ENCODE peak calls at places on chromosome 20, in nine cellular contexts. Z, N, M, H, C, W, A, F and O are unnamed samples.

GRCh38 chr20:5008743-5009142 is 7.4 kb upstream of the SLC23A2 start:
- DNase-seq in H (no peak), C (no peak), A (peak; percentile 80), F (no peak), Z (no peak), W (no peak), M (no peak), N (no peak), O (no peak)

GRCh38 chr20:17646901-17647301 is 35.1 kb downstream of the RRBP1 start:
- DNase-seq in M (no peak), F (no peak), A (no peak), C (no peak), H (no peak), N (peak; percentile 35), W (no peak), Z (peak; percentile 33), O (no peak)

GRCh38 chr20:23291575-23292240 is 58.9 kb upstream of the NXT1 start:
- DNase-seq in A (no peak), Z (no peak), C (no peak), W (no peak), H (no peak), F (no peak), N (no peak), M (no peak), O (peak; percentile 19)

GRCh38 chr20:34052414-34052813 is 58.7 kb downstream of the RALY start:
- DNase-seq in W (no peak), H (no peak), F (no peak), A (no peak), C (no peak), M (peak; percentile 38), N (no peak), Z (no peak), O (no peak)

GRCh38 chr20:15784020-15784419 is 789.2 kb downstream of the KIF16B start:
- DNase-seq in H (no peak), W (no peak), A (no peak), M (no peak), C (no peak), Z (no peak), F (no peak), N (no peak), O (no peak)

GRCh38 chr20:2246081-2246491 is 49.7 kb upstream of the TGM3 start:
- DNase-seq in N (no peak), C (no peak), A (no peak), Z (peak; percentile 63), M (peak; percentile 69), F (no peak), H (no peak), W (no peak), O (no peak)

GRCh38 chr20:610130-611046 is at the start of gene TCF15:
- DNase-seq in A (peak; percentile 4), M (peak; percentile 29), H (no peak), C (no peak), N (no peak), F (peak; percentile 8), W (no peak), Z (peak; percentile 87), O (no peak)

GRCh38 chr20:5745416-5745968 is 4.7 kb upstream of the SHLD1 start:
- DNase-seq in F (no peak), W (no peak), Z (no peak), A (no peak), N (no peak), C (no peak), M (no peak), H (no peak), O (no peak)

GRCh38 chr20:51156796-51157119 is 133.9 kb upstream of the KCNG1 start:
- DNase-seq in A (no peak), C (no peak), N (no peak), Z (peak; percentile 15), M (no peak), F (no peak), W (no peak), H (no peak), O (no peak)

GRCh38 chr20:1862665-1863059 is 32.5 kb upstream of the SIRPA start:
- DNase-seq in Z (no peak), M (no peak), W (no peak), A (no peak), F (no peak), C (no peak), H (no peak), N (no peak), O (no peak)

GRCh38 chr20:32031007-32031958 is 20.8 kb upstream of the HCK start:
- DNase-seq in F (peak; percentile 84), C (peak; percentile 34), M (peak; percentile 88), W (peak; percentile 39), Z (peak; percentile 98), N (peak; percentile 66), H (peak; percentile 37), A (peak; percentile 66), O (peak; percentile 74)

GRCh38 chr20:39800111-39800510 is 838.0 kb downstream of the DHX35 start:
- DNase-seq in F (no peak), H (peak; percentile 29), N (no peak), M (peak; percentile 44), C (no peak), A (peak; percentile 89), W (no peak), Z (no peak), O (no peak)

GRCh38 chr20:61127311-61128044 is 124.6 kb upstream of the CDH4 start:
- DNase-seq in M (peak; percentile 84), H (peak; percentile 16), W (peak; percentile 73), C (no peak), N (no peak), Z (no peak), A (peak; percentile 74), F (no peak), O (no peak)

GRCh38 chr20:17538517-17539170 is 7.5 kb upstream of the BFSP1 start:
- DNase-seq in W (no peak), F (no peak), N (no peak), Z (no peak), H (no peak), C (no peak), M (no peak), A (no peak), O (no peak)

DNA sequence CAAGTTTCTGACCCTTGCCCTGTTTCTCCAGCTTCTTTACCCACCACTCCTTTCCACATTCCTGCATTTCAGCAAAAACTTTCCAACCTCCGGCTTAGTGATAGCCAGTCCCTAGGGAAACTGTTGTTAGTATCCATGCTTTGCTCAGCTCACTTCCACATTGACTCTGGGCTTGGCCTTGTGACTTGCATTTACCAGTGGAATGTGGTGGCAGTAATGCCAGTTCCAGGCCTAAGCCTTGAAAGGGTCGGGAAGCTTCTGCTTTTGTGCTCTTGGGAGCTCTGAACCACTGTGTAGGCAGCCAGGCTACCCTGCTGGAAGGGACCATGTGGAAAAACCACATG is 14.7 kb upstream of the KCNB1 start:
- DNase-seq in Z (no peak), N (no peak), M (no peak), A (no peak), F (no peak), W (no peak), H (no peak), C (no peak), O (no peak)
- H3K4me3 ChIP-seq in Z (no peak overlapping the region), N (no peak overlapping the region), M (no peak overlapping the region), A (no peak overlapping the region), F (no peak overlapping the region), W (no peak overlapping the region), H (no peak overlapping the region), C (no peak overlapping the region), O (no peak overlapping the region)

GRCh38 chr20:37346232-37346525 is 239 bp downstream of the SRC start:
- DNase-seq in F (no peak), A (no peak), H (no peak), W (no peak), Z (no peak), M (peak; percentile 49), N (no peak), C (no peak), O (no peak)
- H3K4me3 ChIP-seq in F (no peak overlapping the region), A (peak overlapping the region; percentile 61), H (peak overlapping the region; percentile 71), W (peak overlapping the region; percentile 66), Z (peak overlapping the region; percentile 78), M (peak overlapping the region; percentile 61), N (no peak overlapping the region), C (no peak overlapping the region), O (peak overlapping the region; percentile 80)

GRCh38 chr20:62551408-62552323 is 75.9 kb upstream of the GATA5 start:
- DNase-seq in W (no peak), H (no peak), C (no peak), M (no peak), A (no peak), N (no peak), Z (peak; percentile 38), F (no peak), O (no peak)
- H3K4me3 ChIP-seq in W (no peak overlapping the region), H (no peak overlapping the region), C (no peak overlapping the region), M (no peak overlapping the region), A (no peak overlapping the region), N (no peak overlapping the region), Z (peak overlapping the region; percentile 39), F (no peak overlapping the region), O (peak overlapping the region; percentile 68)

GRCh38 chr20:36544134-36545018 is 3.1 kb downstream of the MYL9 start:
- DNase-seq in A (peak; percentile 40), N (no peak), H (no peak), C (no peak), W (no peak), M (peak; percentile 88), Z (no peak), F (peak; percentile 85), O (no peak)

GRCh38 chr20:36542516-36543186 is 1.3 kb downstream of the MYL9 start:
- DNase-seq in C (no peak), M (no peak), Z (no peak), H (no peak), N (no peak), W (no peak), A (no peak), F (peak; percentile 51), O (no peak)

GRCh38 chr20:36542019-36542488 is 735 bp downstream of the MYL9 start:
- DNase-seq in Z (peak; percentile 72), W (no peak), N (no peak), A (no peak), H (no peak), M (peak; percentile 85), F (peak; percentile 58), C (no peak), O (peak; percentile 63)

GRCh38 chr20:36541227-36542018 is at the start of gene MYL9:
- DNase-seq in Z (peak; percentile 86), W (peak; percentile 39), F (peak; percentile 98), A (no peak), M (peak; percentile 94), H (no peak), C (peak; percentile 9), N (no peak), O (peak; percentile 96)

DNA sequence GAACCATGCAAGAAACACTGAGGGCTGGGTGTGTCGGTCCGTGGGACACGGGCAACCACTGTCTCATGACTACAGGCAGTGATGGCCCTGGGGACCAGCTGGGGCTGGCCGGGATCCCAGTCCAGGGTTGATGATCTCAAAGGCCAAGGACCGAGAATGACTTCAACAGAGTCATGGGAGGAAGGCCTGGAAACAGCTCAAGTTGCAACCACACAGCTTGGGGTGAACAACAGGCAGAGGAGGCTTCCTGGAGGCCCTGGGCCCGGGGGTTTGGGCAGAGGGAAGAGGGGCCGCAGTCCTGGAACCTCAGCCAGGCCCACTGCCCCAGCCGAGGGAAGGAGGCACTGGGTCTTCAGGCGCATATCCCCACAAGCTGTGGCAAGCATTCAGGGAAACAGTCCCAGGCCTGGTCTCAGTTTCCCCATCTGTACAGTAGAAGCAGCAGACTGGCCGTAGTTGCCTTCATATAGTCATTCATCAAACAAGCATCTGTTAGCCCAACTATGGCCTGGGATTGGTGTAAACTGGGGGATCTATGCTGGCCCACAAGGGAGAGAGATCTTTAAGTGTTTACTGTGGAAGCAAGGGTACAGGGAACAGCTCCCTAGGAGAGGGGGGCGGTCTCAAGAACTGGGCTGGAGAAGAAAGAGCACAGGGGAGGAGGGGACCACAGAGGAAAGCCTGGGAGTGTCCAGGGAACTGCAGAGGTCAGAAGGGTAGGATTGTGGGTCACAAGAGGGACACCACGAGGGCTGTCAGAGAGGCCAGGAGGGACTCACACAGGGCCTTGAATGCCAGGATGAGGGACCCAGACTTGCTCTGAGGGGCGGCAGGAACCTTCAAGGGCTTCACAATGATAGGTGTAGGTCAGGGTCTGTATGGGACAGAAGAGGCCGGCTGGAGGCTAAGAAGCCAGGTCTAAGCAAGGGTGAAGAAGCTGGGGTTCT is 2.1 kb downstream of the MYL9 start:
- DNase-seq in W (no peak), N (no peak), H (no peak), F (peak; percentile 68), C (no peak), Z (no peak), M (peak; percentile 92), A (no peak), O (peak; percentile 95)
- H3K4me3 ChIP-seq in W (peak overlapping the region; percentile 97), N (no peak overlapping the region), H (peak overlapping the region; percentile 97), F (no peak overlapping the region), C (no peak overlapping the region), Z (no peak overlapping the region), M (peak overlapping the region; percentile 100), A (no peak overlapping the region), O (peak overlapping the region; percentile 85)